ENCODE peak calls at places on chromosomes 4 and X, in six cellular contexts. M is SK-N-SH, G is GM10248, N is bronchial epithelial cell, K is WTC11, Y is MM.1S. X is an unnamed sample.

GRCh38 chrX:79452879-79453278 is 85.7 kb upstream of the ITM2A start:
- DNase-seq in M (no peak), G (no peak), N (no peak), K (no peak), Y (no peak), X (no peak)

GRCh38 chrX:97400492-97400891 is 516.8 kb downstream of the RPA4 start:
- DNase-seq in M (no peak), G (no peak), N (no peak), K (no peak), Y (peak), X (no peak)

GRCh38 chrX:1041051-1041450 is 171.4 kb downstream of the CRLF2 start:
- DNase-seq in M (no peak), G (no peak), N (no peak), K (no peak), Y (no peak), X (no peak)

GRCh38 chr4:155639674-155640529 is 26.7 kb upstream of the GUCY1A1 start:
- DNase-seq in M (no peak), G (peak), N (no peak), K (no peak), Y (peak), X (no peak)

GRCh38 chr4:15004701-15005301 is 2.5 kb downstream of the CPEB2 start:
- DNase-seq in M (peak), G (peak), N (peak), K (peak), Y (peak), X (peak)

GRCh38 chr4:7585768-7586167 is 151.0 kb upstream of the PSAPL1 start:
- DNase-seq in M (no peak), G (no peak), N (no peak), K (no peak), Y (no peak), X (no peak)

GRCh38 chr4:130563185-130563890 is 1467.4 kb downstream of the C4orf33 start:
- DNase-seq in M (peak), G (no peak), N (peak), K (peak), Y (peak), X (peak)

GRCh38 chr4:30380404-30380998 is 339.7 kb upstream of the PCDH7 start:
- DNase-seq in M (peak), G (peak), N (peak), K (peak), Y (peak), X (peak)

GRCh38 chr4:13164783-13165371 is 319.3 kb downstream of the RAB28 start:
- DNase-seq in M (no peak), G (no peak), N (no peak), K (no peak), Y (no peak), X (no peak)

GRCh38 chrX:92213781-92214180 is 434.6 kb downstream of the PCDH11X start:
- DNase-seq in M (no peak), G (no peak), N (peak), K (no peak), Y (no peak), X (peak)

GRCh38 chr4:137861682-137862081 is 329.4 kb upstream of the PCDH18 start:
- DNase-seq in M (peak), G (peak), N (peak), K (no peak), Y (peak), X (peak)

GRCh38 chr4:24470681-24471622 is 113.4 kb downstream of the DHX15 start:
- DNase-seq in M (peak), G (peak), N (no peak), K (peak), Y (peak), X (no peak)

GRCh38 chr4:77308843-77309242 is 151.8 kb downstream of the CCNG2 start:
- DNase-seq in M (peak), G (peak), N (peak), K (no peak), Y (peak), X (peak)

GRCh38 chr4:36244257-36245084 is at the start of gene ARAP2:
- DNase-seq in M (peak), G (peak), N (peak), K (peak), Y (peak), X (peak)

GRCh38 chrX:37666516-37666915 is 19.1 kb upstream of the XK start:
- DNase-seq in M (no peak), G (no peak), N (no peak), K (no peak), Y (no peak), X (peak)

GRCh38 chr4:6655924-6656323 is 15.4 kb downstream of the MRFAP1 start:
- DNase-seq in M (no peak), G (no peak), N (no peak), K (no peak), Y (no peak), X (no peak)

GRCh38 chrX:71622347-71623104 is 4.2 kb upstream of the CXCR3 start:
- DNase-seq in M (peak), G (peak), N (peak), K (peak), Y (peak), X (peak)

GRCh38 chrX:2385224-2385623 is 115.6 kb downstream of the DHRSX start:
- DNase-seq in M (no peak), G (no peak), N (peak), K (no peak), Y (no peak), X (peak)

GRCh38 chr4:54898163-54898562 is 227.2 kb downstream of the KDR start:
- DNase-seq in M (no peak), G (no peak), N (no peak), K (no peak), Y (no peak), X (no peak)

GRCh38 chrX:56563231-56564116 is at the start of gene UBQLN2:
- DNase-seq in M (peak), G (peak), N (peak), K (peak), Y (peak), X (peak)

GRCh38 chrX:134734343-134735001 is 76.2 kb upstream of the PLAC1 start:
- DNase-seq in M (peak), G (no peak), N (no peak), K (no peak), Y (no peak), X (no peak)

GRCh38 chr4:73080789-73081188 is 11.3 kb upstream of the COX18 start:
- DNase-seq in M (peak), G (no peak), N (no peak), K (no peak), Y (no peak), X (no peak)

GRCh38 chrX:129534816-129535578 is 5.1 kb upstream of the OCRL start:
- DNase-seq in M (no peak), G (no peak), N (peak), K (no peak), Y (no peak), X (peak)

GRCh38 chr4:175671491-175671934 is 140.6 kb downstream of the GPM6A start:
- DNase-seq in M (peak), G (peak), N (no peak), K (peak), Y (no peak), X (peak)

GRCh38 chr4:6568689-6569332 is 6.2 kb upstream of the MAN2B2 start:
- DNase-seq in M (no peak), G (no peak), N (peak), K (no peak), Y (no peak), X (peak)

GRCh38 chr4:123952530-123953274 is 556.1 kb downstream of the SPRY1 start:
- DNase-seq in M (no peak), G (no peak), N (peak), K (no peak), Y (no peak), X (peak)

GRCh38 chr4:77073106-77073858 is 2.5 kb downstream of the CCNI start:
- DNase-seq in M (no peak), G (no peak), N (peak), K (no peak), Y (no peak), X (peak)

GRCh38 chrX:44874481-44875184 is 1.6 kb downstream of the KDM6A start:
- DNase-seq in M (peak), G (peak), N (peak), K (no peak), Y (peak), X (peak)

GRCh38 chr4:152858934-152859333 is 77.2 kb upstream of the FHDC1 start:
- DNase-seq in M (no peak), G (no peak), N (no peak), K (no peak), Y (no peak), X (no peak)

GRCh38 chrX:120357186-120357585 is 4.7 kb upstream of the ATP1B4 start:
- DNase-seq in M (no peak), G (no peak), N (no peak), K (no peak), Y (no peak), X (no peak)

GRCh38 chr4:184143770-184144564 is 73.7 kb downstream of the ENPP6 start:
- DNase-seq in M (no peak), G (no peak), N (no peak), K (peak), Y (no peak), X (no peak)

GRCh38 chr4:101356928-101357327 is 9.6 kb upstream of the PPP3CA start:
- DNase-seq in M (peak), G (no peak), N (peak), K (no peak), Y (peak), X (peak)

GRCh38 chrX:6026980-6027379 is 201.7 kb downstream of the NLGN4X start:
- DNase-seq in M (no peak), G (no peak), N (no peak), K (no peak), Y (no peak), X (no peak)

GRCh38 chrX:53313746-53314105 is 32.3 kb upstream of the IQSEC2 start:
- DNase-seq in M (no peak), G (no peak), N (no peak), K (no peak), Y (no peak), X (no peak)

GRCh38 chr4:186132577-186133277 is 28.2 kb downstream of the FAM149A start:
- DNase-seq in M (no peak), G (no peak), N (peak), K (peak), Y (peak), X (peak)

GRCh38 chrX:29024813-29025342 is 437.6 kb downstream of the IL1RAPL1 start:
- DNase-seq in M (no peak), G (no peak), N (peak), K (no peak), Y (peak), X (peak)

GRCh38 chrX:46704767-46705386 is 54.0 kb downstream of the SLC9A7 start:
- DNase-seq in M (no peak), G (peak), N (peak), K (no peak), Y (no peak), X (peak)

GRCh38 chr4:84856468-84856867 is 110.0 kb downstream of the WDFY3 start:
- DNase-seq in M (no peak), G (no peak), N (no peak), K (no peak), Y (no peak), X (no peak)

GRCh38 chrX:153381684-153382532 is 19.2 kb downstream of the PNMA6E start:
- DNase-seq in M (peak), G (no peak), N (no peak), K (no peak), Y (no peak), X (peak)
- TF ChIP-seq CTCF in M (peak), G (no peak), N (no peak), K (no peak), Y (peak), X (no peak)

DNA sequence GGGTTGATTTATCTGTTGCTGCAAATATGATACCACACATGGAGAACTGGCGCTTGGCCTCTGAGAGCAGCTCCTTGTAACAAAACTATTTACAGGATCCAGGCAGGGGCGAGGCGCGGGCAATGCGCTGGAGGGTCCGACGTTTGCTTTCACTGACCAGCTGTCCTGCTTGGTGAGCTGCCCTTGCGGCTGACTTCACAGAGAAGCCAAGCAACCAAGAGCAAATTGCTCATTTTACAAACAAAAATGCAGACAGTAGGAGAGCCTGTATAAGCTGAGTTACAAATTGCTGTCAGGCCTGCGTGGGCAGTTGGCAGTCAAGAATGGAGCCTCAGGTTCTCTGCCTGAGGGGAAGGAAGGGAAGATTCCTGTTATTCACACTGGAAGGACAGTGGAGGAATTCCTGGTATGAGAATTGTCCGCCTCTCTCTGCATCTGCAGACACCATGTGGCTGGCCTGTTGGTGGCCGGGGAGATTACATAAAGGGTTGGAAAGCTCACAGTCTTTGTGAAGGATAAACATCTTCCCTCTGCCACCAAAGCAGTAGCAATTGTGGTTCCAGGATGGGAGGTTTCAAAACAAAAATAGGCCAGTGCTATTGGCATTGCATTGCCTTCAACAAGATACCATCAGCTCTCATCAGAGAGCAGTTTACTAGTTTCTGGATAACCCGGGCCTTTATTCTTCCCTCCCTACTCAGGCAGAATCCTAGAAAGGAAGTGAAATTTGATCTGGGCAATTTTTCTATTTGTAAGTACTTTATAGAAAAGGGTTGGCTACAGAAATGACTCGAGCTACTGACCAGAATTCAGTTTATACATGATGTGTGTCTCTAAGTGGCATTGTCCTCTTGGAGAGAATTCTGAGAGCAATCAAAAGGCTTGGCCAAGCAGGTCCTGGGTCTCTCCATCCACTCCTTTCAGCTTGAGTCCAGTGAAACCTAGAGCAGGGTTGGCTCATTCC is 192.4 kb upstream of the LEF1 start:
- DNase-seq in M (no peak), G (no peak), N (peak), K (no peak), Y (no peak), X (peak)
- TF ChIP-seq CTCF in M (no peak), G (no peak), N (no peak), K (no peak), Y (no peak), X (no peak)

DNA sequence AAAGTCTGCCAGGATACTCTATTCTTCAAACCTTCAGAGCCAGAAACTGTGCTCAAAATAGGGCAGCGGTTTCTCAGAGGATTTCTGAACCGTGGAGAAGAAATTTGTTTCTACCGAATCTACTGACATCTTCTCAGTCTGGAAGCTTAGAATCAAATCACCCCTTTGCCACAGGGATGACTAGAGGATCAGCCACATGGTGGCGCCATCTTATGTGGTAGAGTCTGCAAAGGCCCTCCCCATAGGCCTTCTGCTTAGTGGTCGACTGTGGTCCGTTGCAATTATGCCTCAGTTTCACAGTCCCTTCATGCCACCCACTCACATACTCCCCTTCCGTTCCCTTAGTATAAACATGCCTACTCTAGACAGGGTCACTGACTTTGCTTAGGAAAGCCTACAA is 680.7 kb upstream of the SPANXN1 start:
- DNase-seq in M (no peak), G (no peak), N (no peak), K (no peak), Y (peak), X (peak)
- TF ChIP-seq CTCF in M (peak), G (no peak), N (no peak), K (no peak), Y (peak), X (no peak)

GRCh38 chrX:64642482-64642881 is 247.2 kb upstream of the MTMR8 start:
- DNase-seq in M (peak), G (no peak), N (no peak), K (peak), Y (peak), X (no peak)
- TF ChIP-seq CTCF in M (no peak), G (no peak), N (no peak), K (no peak), Y (peak), X (no peak)

DNA sequence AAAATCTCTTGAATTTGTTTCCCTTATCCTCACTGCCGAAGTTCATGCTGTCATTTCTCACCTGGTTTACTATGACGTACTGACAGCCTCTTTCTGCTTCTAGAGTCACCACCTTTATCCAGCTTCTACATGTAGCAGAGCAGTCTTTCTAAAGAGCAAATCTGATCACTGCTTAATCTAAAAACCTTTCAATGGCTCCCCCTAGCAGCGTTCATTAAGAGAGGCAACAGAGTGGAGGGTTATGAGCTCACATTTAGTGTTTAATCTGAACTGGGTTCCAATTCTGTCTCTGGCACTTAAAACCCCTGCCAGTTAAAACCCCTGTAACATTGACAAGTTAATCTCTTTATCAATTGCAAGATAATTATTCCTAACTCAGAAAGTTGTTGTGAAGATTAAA is 4.4 kb downstream of the RBPJ start:
- DNase-seq in M (peak), G (no peak), N (peak), K (no peak), Y (peak), X (peak)
- TF ChIP-seq CTCF in M (peak), G (peak), N (peak), K (no peak), Y (peak), X (peak)

GRCh38 chr4:2788101-2788500 is 4.8 kb upstream of the SH3BP2 start:
- DNase-seq in M (no peak), G (no peak), N (no peak), K (no peak), Y (no peak), X (no peak)

GRCh38 chr4:2786152-2786671 is 6.7 kb upstream of the SH3BP2 start:
- DNase-seq in M (no peak), G (peak), N (no peak), K (no peak), Y (no peak), X (no peak)

GRCh38 chr4:2788532-2789103 is 4.3 kb upstream of the SH3BP2 start:
- DNase-seq in M (peak), G (no peak), N (no peak), K (no peak), Y (no peak), X (no peak)

GRCh38 chr4:2786794-2787229 is 6.1 kb upstream of the SH3BP2 start:
- DNase-seq in M (peak), G (no peak), N (no peak), K (no peak), Y (no peak), X (no peak)

DNA sequence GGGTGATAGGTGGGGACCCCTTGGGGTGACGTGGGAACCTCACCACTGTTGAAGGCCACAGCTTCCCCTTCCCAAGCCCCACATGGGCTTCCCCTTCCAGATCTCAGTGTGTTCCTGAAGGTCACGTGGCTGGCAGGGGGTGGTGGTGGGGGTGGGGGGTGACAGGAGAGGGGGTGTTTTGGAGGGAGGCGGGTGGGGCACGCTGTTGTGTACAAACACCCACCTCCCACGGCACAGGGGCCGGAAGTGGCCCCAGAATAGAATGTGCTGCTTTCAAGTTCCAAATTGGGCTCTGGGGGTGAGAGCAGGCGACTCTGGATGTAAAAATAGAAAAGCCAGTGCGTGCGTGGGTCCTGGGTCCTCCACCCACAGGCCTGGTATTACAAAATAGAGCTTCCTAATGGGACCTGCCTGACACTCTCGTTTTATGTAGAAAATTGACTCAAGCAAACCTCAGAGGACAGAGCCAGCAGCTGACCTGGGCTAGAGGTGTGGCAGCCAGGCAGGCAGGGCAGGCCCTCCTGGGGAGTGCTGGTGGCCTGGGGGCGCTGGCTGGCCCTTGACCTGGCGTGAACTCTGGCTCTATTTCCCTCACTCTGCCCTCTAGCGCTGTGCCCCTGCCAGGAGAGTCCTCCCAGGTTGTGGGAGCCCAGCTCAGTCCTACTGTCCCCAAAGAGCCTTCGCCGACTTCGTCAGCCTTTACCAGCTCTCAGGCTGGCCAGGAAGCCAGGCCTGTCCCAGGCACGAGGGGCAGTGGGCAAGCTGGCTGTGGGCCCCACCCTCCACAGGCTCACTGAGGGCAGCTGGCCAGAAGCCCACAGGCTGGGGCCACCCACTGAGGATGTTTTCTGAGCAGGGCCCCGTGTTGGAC is 5.4 kb upstream of the SH3BP2 start:
- DNase-seq in M (peak), G (peak), N (no peak), K (peak), Y (peak), X (no peak)
- TF ChIP-seq CTCF in M (no peak), G (no peak), N (no peak), K (no peak), Y (peak), X (no peak)

GRCh38 chr4:100287569-100287968 is 97.3 kb upstream of the DDIT4L start:
- DNase-seq in M (no peak), G (no peak), N (no peak), K (no peak), Y (no peak), X (no peak)
- TF ChIP-seq CTCF in M (no peak), G (no peak), N (no peak), K (no peak), Y (no peak), X (no peak)

GRCh38 chr4:65089666-65090065 is 580.6 kb downstream of the EPHA5 start:
- DNase-seq in M (no peak), G (no peak), N (no peak), K (no peak), Y (peak), X (peak)
- TF ChIP-seq CTCF in M (peak), G (no peak), N (peak), K (no peak), Y (peak), X (peak)